ENCODE peak calls at places on chromosomes 5 and 9, in four cellular contexts. Q is GM13976, F is Peyer's patch, P is NCI-H510A. M is an unnamed sample.
A peak's percentile ranks its signal among the peaks of the same experiment; 100 is the strongest.

GRCh38 chr9:36306481-36307306 is 48.4 kb upstream of the GNE start:
- DNase-seq in P (no peak), F (no peak), Q (no peak), M (no peak)

GRCh38 chr9:113178087-113178486 is 27.3 kb downstream of the SLC31A2 start:
- DNase-seq in P (no peak), Q (no peak), F (no peak), M (no peak)

GRCh38 chr5:3103241-3103855 is 351.9 kb upstream of the IRX2 start:
- DNase-seq in F (no peak), P (no peak), Q (no peak), M (no peak)

GRCh38 chr5:137487600-137487999 is 11.5 kb downstream of the SPOCK1 start:
- DNase-seq in P (no peak), F (no peak), Q (no peak), M (no peak)

GRCh38 chr5:124546643-124547042 is 199.8 kb downstream of the ZNF608 start:
- DNase-seq in P (no peak), Q (no peak), F (no peak), M (peak; percentile 16)

GRCh38 chr5:83360573-83360972 is 111.0 kb upstream of the VCAN start:
- DNase-seq in F (no peak), Q (no peak), P (no peak), M (no peak)

GRCh38 chr9:95822583-95823431 is 52.7 kb upstream of the ERCC6L2 start:
- DNase-seq in Q (peak; percentile 81), F (no peak), P (no peak), M (no peak)

GRCh38 chr5:149886060-149886459 is 58.5 kb downstream of the PDE6A start:
- DNase-seq in Q (no peak), F (no peak), P (no peak), M (no peak)

GRCh38 chr9:32384002-32384363 is 460 bp upstream of the ACO1 start:
- DNase-seq in Q (no peak), F (no peak), P (no peak), M (no peak)

GRCh38 chr9:88922091-88922490 is 69.2 kb upstream of the S1PR3 start:
- DNase-seq in F (peak; percentile 69), Q (no peak), P (no peak), M (no peak)

GRCh38 chr9:19788614-19789271 is at the start of gene SLC24A2:
- DNase-seq in Q (no peak), F (no peak), P (no peak), M (no peak)

GRCh38 chr9:74729129-74729710 is 158.5 kb downstream of the TRPM6 start:
- DNase-seq in P (no peak), F (no peak), Q (no peak), M (no peak)